ENCODE peak calls at places on chromosomes 6 and 20, in ten cellular contexts. One of them, this sample, is unnamed.

GRCh38 chr20:31674895-31675827 is 37.4 kb downstream of the COX4I2 start:
- DNase-seq in stimulated activated naive B cell treated with anti-CD40 and anti-IgM and Interleukin-4, amounts not matched to agents 10 μg/mL and 1 μg/mL and 100 μg/mL, for 72 hours: peak; percentile 49
- DNase-seq in CD8-positive, alpha-beta memory T cell: peak; percentile 67
- DNase-seq in stimulated activated CD4-positive, alpha-beta T cell treated with anti-CD3 and anti-CD28 coated beads, Interleukin-2, amount 100 ng/mL, for 48 hours: peak; percentile 49
- DNase-seq in memory B cell: peak; percentile 42
- DNase-seq in H7: no peak
- DNase-seq in C1 segment of cervical spinal cord: no peak
- DNase-seq in AG10803: peak; percentile 77
- DNase-seq in RPMI7951: peak; percentile 98
- DNase-seq in HTR-8/SVneo: no peak
- DNase-seq in this sample: peak; percentile 93

GRCh38 chr20:62595491-62595890 is 46.8 kb upstream of the SLCO4A1 start:
- DNase-seq in stimulated activated naive B cell treated with anti-CD40 and anti-IgM and Interleukin-4, amounts not matched to agents 10 μg/mL and 1 μg/mL and 100 μg/mL, for 72 hours: no peak
- DNase-seq in CD8-positive, alpha-beta memory T cell: no peak
- DNase-seq in stimulated activated CD4-positive, alpha-beta T cell treated with anti-CD3 and anti-CD28 coated beads, Interleukin-2, amount 100 ng/mL, for 48 hours: no peak
- DNase-seq in memory B cell: no peak
- DNase-seq in H7: no peak
- DNase-seq in C1 segment of cervical spinal cord: no peak
- DNase-seq in AG10803: peak; percentile 34
- DNase-seq in RPMI7951: peak; percentile 87
- DNase-seq in HTR-8/SVneo: peak; percentile 96
- DNase-seq in this sample: no peak

GRCh38 chr6:83696674-83697073 is 12.2 kb downstream of the SNAP91 start:
- DNase-seq in stimulated activated naive B cell treated with anti-CD40 and anti-IgM and Interleukin-4, amounts not matched to agents 10 μg/mL and 1 μg/mL and 100 μg/mL, for 72 hours: no peak
- DNase-seq in CD8-positive, alpha-beta memory T cell: no peak
- DNase-seq in stimulated activated CD4-positive, alpha-beta T cell treated with anti-CD3 and anti-CD28 coated beads, Interleukin-2, amount 100 ng/mL, for 48 hours: no peak
- DNase-seq in memory B cell: no peak
- DNase-seq in H7: no peak
- DNase-seq in C1 segment of cervical spinal cord: no peak
- DNase-seq in AG10803: no peak
- DNase-seq in RPMI7951: no peak
- DNase-seq in HTR-8/SVneo: no peak
- DNase-seq in this sample: no peak

GRCh38 chr20:51488331-51488730 is 54.2 kb downstream of the NFATC2 start:
- DNase-seq in stimulated activated naive B cell treated with anti-CD40 and anti-IgM and Interleukin-4, amounts not matched to agents 10 μg/mL and 1 μg/mL and 100 μg/mL, for 72 hours: no peak
- DNase-seq in CD8-positive, alpha-beta memory T cell: no peak
- DNase-seq in stimulated activated CD4-positive, alpha-beta T cell treated with anti-CD3 and anti-CD28 coated beads, Interleukin-2, amount 100 ng/mL, for 48 hours: no peak
- DNase-seq in memory B cell: no peak
- DNase-seq in H7: no peak
- DNase-seq in C1 segment of cervical spinal cord: no peak
- DNase-seq in AG10803: no peak
- DNase-seq in RPMI7951: no peak
- DNase-seq in HTR-8/SVneo: no peak
- DNase-seq in this sample: no peak

GRCh38 chr6:156991971-156992370 is 214.8 kb downstream of the ARID1B start:
- DNase-seq in stimulated activated naive B cell treated with anti-CD40 and anti-IgM and Interleukin-4, amounts not matched to agents 10 μg/mL and 1 μg/mL and 100 μg/mL, for 72 hours: no peak
- DNase-seq in CD8-positive, alpha-beta memory T cell: no peak
- DNase-seq in stimulated activated CD4-positive, alpha-beta T cell treated with anti-CD3 and anti-CD28 coated beads, Interleukin-2, amount 100 ng/mL, for 48 hours: no peak
- DNase-seq in memory B cell: no peak
- DNase-seq in H7: no peak
- DNase-seq in C1 segment of cervical spinal cord: no peak
- DNase-seq in AG10803: no peak
- DNase-seq in RPMI7951: no peak
- DNase-seq in HTR-8/SVneo: no peak
- DNase-seq in this sample: no peak

GRCh38 chr20:47400685-47401084 is 44.2 kb upstream of the ZMYND8 start:
- DNase-seq in stimulated activated naive B cell treated with anti-CD40 and anti-IgM and Interleukin-4, amounts not matched to agents 10 μg/mL and 1 μg/mL and 100 μg/mL, for 72 hours: no peak
- DNase-seq in CD8-positive, alpha-beta memory T cell: no peak
- DNase-seq in stimulated activated CD4-positive, alpha-beta T cell treated with anti-CD3 and anti-CD28 coated beads, Interleukin-2, amount 100 ng/mL, for 48 hours: no peak
- DNase-seq in memory B cell: no peak
- DNase-seq in H7: peak; percentile 61
- DNase-seq in C1 segment of cervical spinal cord: no peak
- DNase-seq in AG10803: no peak
- DNase-seq in RPMI7951: peak; percentile 39
- DNase-seq in HTR-8/SVneo: no peak
- DNase-seq in this sample: peak; percentile 98

GRCh38 chr6:147287869-147288271 is 83.7 kb downstream of the STXBP5 start:
- DNase-seq in stimulated activated naive B cell treated with anti-CD40 and anti-IgM and Interleukin-4, amounts not matched to agents 10 μg/mL and 1 μg/mL and 100 μg/mL, for 72 hours: no peak
- DNase-seq in CD8-positive, alpha-beta memory T cell: no peak
- DNase-seq in stimulated activated CD4-positive, alpha-beta T cell treated with anti-CD3 and anti-CD28 coated beads, Interleukin-2, amount 100 ng/mL, for 48 hours: no peak
- DNase-seq in memory B cell: no peak
- DNase-seq in H7: no peak
- DNase-seq in C1 segment of cervical spinal cord: no peak
- DNase-seq in AG10803: peak; percentile 58
- DNase-seq in RPMI7951: peak; percentile 85
- DNase-seq in HTR-8/SVneo: peak; percentile 24
- DNase-seq in this sample: no peak

GRCh38 chr6:4155848-4156466 is 20.6 kb upstream of the ECI2 start:
- DNase-seq in stimulated activated naive B cell treated with anti-CD40 and anti-IgM and Interleukin-4, amounts not matched to agents 10 μg/mL and 1 μg/mL and 100 μg/mL, for 72 hours: peak; percentile 62
- DNase-seq in CD8-positive, alpha-beta memory T cell: peak; percentile 64
- DNase-seq in stimulated activated CD4-positive, alpha-beta T cell treated with anti-CD3 and anti-CD28 coated beads, Interleukin-2, amount 100 ng/mL, for 48 hours: peak; percentile 77
- DNase-seq in memory B cell: peak; percentile 74
- DNase-seq in H7: peak; percentile 79
- DNase-seq in C1 segment of cervical spinal cord: no peak
- DNase-seq in AG10803: peak; percentile 80
- DNase-seq in RPMI7951: peak; percentile 80
- DNase-seq in HTR-8/SVneo: peak; percentile 83
- DNase-seq in this sample: peak; percentile 93

GRCh38 chr6:50819527-50819905 is 845 bp downstream of the TFAP2B start:
- DNase-seq in stimulated activated naive B cell treated with anti-CD40 and anti-IgM and Interleukin-4, amounts not matched to agents 10 μg/mL and 1 μg/mL and 100 μg/mL, for 72 hours: no peak
- DNase-seq in CD8-positive, alpha-beta memory T cell: no peak
- DNase-seq in stimulated activated CD4-positive, alpha-beta T cell treated with anti-CD3 and anti-CD28 coated beads, Interleukin-2, amount 100 ng/mL, for 48 hours: no peak
- DNase-seq in memory B cell: no peak
- DNase-seq in H7: peak; percentile 77
- DNase-seq in C1 segment of cervical spinal cord: no peak
- DNase-seq in AG10803: peak; percentile 3
- DNase-seq in RPMI7951: no peak
- DNase-seq in HTR-8/SVneo: no peak
- DNase-seq in this sample: no peak

GRCh38 chr20:62020935-62021701 is 44.6 kb downstream of the TAF4 start:
- DNase-seq in stimulated activated naive B cell treated with anti-CD40 and anti-IgM and Interleukin-4, amounts not matched to agents 10 μg/mL and 1 μg/mL and 100 μg/mL, for 72 hours: no peak
- DNase-seq in CD8-positive, alpha-beta memory T cell: no peak
- DNase-seq in stimulated activated CD4-positive, alpha-beta T cell treated with anti-CD3 and anti-CD28 coated beads, Interleukin-2, amount 100 ng/mL, for 48 hours: no peak
- DNase-seq in memory B cell: no peak
- DNase-seq in H7: peak; percentile 65
- DNase-seq in C1 segment of cervical spinal cord: no peak
- DNase-seq in AG10803: peak; percentile 23
- DNase-seq in RPMI7951: no peak
- DNase-seq in HTR-8/SVneo: no peak
- DNase-seq in this sample: no peak

GRCh38 chr20:10239954-10240353 is 21.3 kb downstream of the SNAP25 start:
- DNase-seq in stimulated activated naive B cell treated with anti-CD40 and anti-IgM and Interleukin-4, amounts not matched to agents 10 μg/mL and 1 μg/mL and 100 μg/mL, for 72 hours: no peak
- DNase-seq in CD8-positive, alpha-beta memory T cell: no peak
- DNase-seq in stimulated activated CD4-positive, alpha-beta T cell treated with anti-CD3 and anti-CD28 coated beads, Interleukin-2, amount 100 ng/mL, for 48 hours: no peak
- DNase-seq in memory B cell: no peak
- DNase-seq in H7: no peak
- DNase-seq in C1 segment of cervical spinal cord: no peak
- DNase-seq in AG10803: peak; percentile 11
- DNase-seq in RPMI7951: peak; percentile 88
- DNase-seq in HTR-8/SVneo: no peak
- DNase-seq in this sample: peak; percentile 17

GRCh38 chr6:74873911-74874310 is 331.9 kb downstream of the COL12A1 start:
- DNase-seq in stimulated activated naive B cell treated with anti-CD40 and anti-IgM and Interleukin-4, amounts not matched to agents 10 μg/mL and 1 μg/mL and 100 μg/mL, for 72 hours: no peak
- DNase-seq in CD8-positive, alpha-beta memory T cell: no peak
- DNase-seq in stimulated activated CD4-positive, alpha-beta T cell treated with anti-CD3 and anti-CD28 coated beads, Interleukin-2, amount 100 ng/mL, for 48 hours: no peak
- DNase-seq in memory B cell: no peak
- DNase-seq in H7: no peak
- DNase-seq in C1 segment of cervical spinal cord: no peak
- DNase-seq in AG10803: peak; percentile 38
- DNase-seq in RPMI7951: peak; percentile 6
- DNase-seq in HTR-8/SVneo: peak; percentile 4
- DNase-seq in this sample: no peak

GRCh38 chr6:98831057-98832031 is 3.0 kb upstream of the POU3F2 start:
- DNase-seq in stimulated activated naive B cell treated with anti-CD40 and anti-IgM and Interleukin-4, amounts not matched to agents 10 μg/mL and 1 μg/mL and 100 μg/mL, for 72 hours: no peak
- DNase-seq in CD8-positive, alpha-beta memory T cell: no peak
- DNase-seq in stimulated activated CD4-positive, alpha-beta T cell treated with anti-CD3 and anti-CD28 coated beads, Interleukin-2, amount 100 ng/mL, for 48 hours: no peak
- DNase-seq in memory B cell: no peak
- DNase-seq in H7: peak; percentile 89
- DNase-seq in C1 segment of cervical spinal cord: no peak
- DNase-seq in AG10803: no peak
- DNase-seq in RPMI7951: no peak
- DNase-seq in HTR-8/SVneo: no peak
- DNase-seq in this sample: no peak

GRCh38 chr6:151149788-151150187 is 90.0 kb upstream of the AKAP12 start:
- DNase-seq in stimulated activated naive B cell treated with anti-CD40 and anti-IgM and Interleukin-4, amounts not matched to agents 10 μg/mL and 1 μg/mL and 100 μg/mL, for 72 hours: no peak
- DNase-seq in CD8-positive, alpha-beta memory T cell: no peak
- DNase-seq in stimulated activated CD4-positive, alpha-beta T cell treated with anti-CD3 and anti-CD28 coated beads, Interleukin-2, amount 100 ng/mL, for 48 hours: no peak
- DNase-seq in memory B cell: no peak
- DNase-seq in H7: no peak
- DNase-seq in C1 segment of cervical spinal cord: no peak
- DNase-seq in AG10803: no peak
- DNase-seq in RPMI7951: no peak
- DNase-seq in HTR-8/SVneo: no peak
- DNase-seq in this sample: no peak

GRCh38 chr20:62104234-62104789 is 18.0 kb upstream of the LSM14B start:
- DNase-seq in stimulated activated naive B cell treated with anti-CD40 and anti-IgM and Interleukin-4, amounts not matched to agents 10 μg/mL and 1 μg/mL and 100 μg/mL, for 72 hours: no peak
- DNase-seq in CD8-positive, alpha-beta memory T cell: no peak
- DNase-seq in stimulated activated CD4-positive, alpha-beta T cell treated with anti-CD3 and anti-CD28 coated beads, Interleukin-2, amount 100 ng/mL, for 48 hours: no peak
- DNase-seq in memory B cell: no peak
- DNase-seq in H7: peak; percentile 61
- DNase-seq in C1 segment of cervical spinal cord: no peak
- DNase-seq in AG10803: no peak
- DNase-seq in RPMI7951: no peak
- DNase-seq in HTR-8/SVneo: no peak
- DNase-seq in this sample: no peak